ENCODE peak calls at places on chromosomes 2 and 18, in eight cellular contexts. X, A, Y, K, M, U, T and B are unnamed samples.

GRCh38 chr2:228065686-228066085 is 115.8 kb downstream of the SPHKAP start:
- DNase-seq in X (no peak), A (no peak), Y (no peak), K (no peak), M (no peak), U (no peak), T (no peak), B (no peak)

GRCh38 chr2:217307023-217307422 is 447.2 kb upstream of the TNP1 start:
- DNase-seq in X (no peak), A (no peak), Y (no peak), K (no peak), M (no peak), U (no peak), T (no peak), B (no peak)

GRCh38 chr18:35661483-35662146 is 80.1 kb downstream of the GALNT1 start:
- DNase-seq in X (no peak), A (no peak), Y (peak), K (peak), M (no peak), U (no peak), T (peak), B (peak)

GRCh38 chr2:217220228-217221013 is 360.6 kb upstream of the TNP1 start:
- DNase-seq in X (peak), A (no peak), Y (peak), K (no peak), M (no peak), U (peak), T (peak), B (no peak)

GRCh38 chr2:231464576-231465540 is 574 bp upstream of the NCL start:
- DNase-seq in X (no peak), A (peak), Y (peak), K (peak), M (no peak), U (peak), T (peak), B (peak)

GRCh38 chr2:237590272-237591020 is at the start of gene RAB17:
- DNase-seq in X (peak), A (no peak), Y (peak), K (no peak), M (peak), U (no peak), T (peak), B (no peak)

GRCh38 chr2:146820672-146821071 is 1024.2 kb upstream of the ACVR2A start:
- DNase-seq in X (peak), A (no peak), Y (peak), K (no peak), M (peak), U (no peak), T (peak), B (no peak)

GRCh38 chr2:234597576-234597861 is 100.6 kb upstream of the ARL4C start:
- DNase-seq in X (no peak), A (no peak), Y (no peak), K (no peak), M (no peak), U (no peak), T (no peak), B (no peak)

GRCh38 chr2:64018715-64019082 is 529 bp downstream of the VPS54 start:
- DNase-seq in X (peak), A (no peak), Y (peak), K (no peak), M (no peak), U (peak), T (peak), B (peak)

GRCh38 chr2:20015482-20016083 is 3.1 kb upstream of the MATN3 start:
- DNase-seq in X (peak), A (no peak), Y (peak), K (peak), M (peak), U (no peak), T (peak), B (peak)

GRCh38 chr2:74373189-74373588 is 6.9 kb downstream of the DCTN1 start:
- DNase-seq in X (peak), A (peak), Y (no peak), K (no peak), M (no peak), U (peak), T (no peak), B (no peak)

GRCh38 chr18:49646864-49647263 is 85.0 kb downstream of the LIPG start:
- DNase-seq in X (no peak), A (no peak), Y (no peak), K (no peak), M (no peak), U (no peak), T (no peak), B (no peak)

GRCh38 chr2:67145851-67146250 is 251.3 kb upstream of the ETAA1 start:
- DNase-seq in X (no peak), A (no peak), Y (peak), K (no peak), M (peak), U (no peak), T (peak), B (no peak)

GRCh38 chr2:112622528-112622849 is 23.2 kb upstream of the SLC20A1 start:
- DNase-seq in X (peak), A (no peak), Y (peak), K (no peak), M (peak), U (no peak), T (peak), B (no peak)

GRCh38 chr18:75051757-75052156 is 157.2 kb downstream of the PTGR3 start:
- DNase-seq in X (no peak), A (no peak), Y (no peak), K (no peak), M (no peak), U (no peak), T (no peak), B (no peak)

GRCh38 chr2:25358249-25358815 is 16.6 kb upstream of the DNMT3A start:
- DNase-seq in X (no peak), A (no peak), Y (no peak), K (no peak), M (no peak), U (no peak), T (no peak), B (no peak)

GRCh38 chr2:113240915-113241911 is 37.5 kb downstream of the PAX8 start:
- DNase-seq in X (peak), A (peak), Y (peak), K (no peak), M (peak), U (peak), T (peak), B (no peak)

GRCh38 chr2:8857709-8858108 is 20.3 kb upstream of the KIDINS220 start:
- DNase-seq in X (no peak), A (no peak), Y (no peak), K (no peak), M (no peak), U (no peak), T (no peak), B (no peak)

GRCh38 chr18:49811151-49811938 is 2.0 kb downstream of the ACAA2 start:
- DNase-seq in X (no peak), A (no peak), Y (no peak), K (no peak), M (no peak), U (no peak), T (no peak), B (no peak)

GRCh38 chr2:61887684-61888303 is 662 bp downstream of the CCT4 start:
- DNase-seq in X (peak), A (no peak), Y (peak), K (peak), M (peak), U (peak), T (peak), B (no peak)

GRCh38 chr18:71784777-71785176 is 759.4 kb downstream of the CBLN2 start:
- DNase-seq in X (peak), A (no peak), Y (no peak), K (peak), M (no peak), U (peak), T (no peak), B (no peak)
- TF ChIP-seq CTCF in X (peak), A (no peak), Y (no peak), K (peak), M (peak), U (peak), T (no peak), B (peak)

DNA sequence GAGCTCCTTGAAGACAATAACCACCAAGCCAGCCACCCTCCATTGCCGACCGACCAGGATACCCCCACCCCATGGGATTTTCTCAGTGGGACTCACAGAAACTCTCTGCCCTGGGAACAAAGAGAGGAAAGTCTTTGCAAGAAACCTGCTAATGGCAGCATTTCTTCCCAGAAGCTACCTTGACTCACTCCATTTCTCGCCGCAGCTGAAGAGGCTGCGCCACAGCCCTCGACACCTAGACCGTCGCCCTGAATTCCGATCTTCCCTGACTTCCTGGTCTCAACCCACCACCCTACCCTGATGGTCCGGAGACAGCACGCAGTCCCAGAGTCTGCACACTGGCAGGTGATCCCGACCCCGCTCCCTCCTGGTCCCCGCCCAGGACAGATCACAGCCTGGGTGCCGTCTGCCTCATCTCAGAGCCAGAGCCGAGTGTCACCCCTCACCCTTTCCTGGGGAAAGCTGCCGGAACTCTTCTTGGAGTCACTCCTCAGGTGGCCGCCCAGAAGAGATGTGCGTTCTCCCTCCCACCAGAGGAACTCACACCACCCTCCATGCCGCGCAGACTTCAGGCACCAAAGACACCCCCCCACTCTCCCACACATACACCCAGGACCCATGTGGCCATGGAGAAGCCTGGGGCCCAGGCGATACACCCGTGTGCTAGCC is 24.6 kb downstream of the AQP12A start:
- DNase-seq in X (no peak), A (peak), Y (no peak), K (no peak), M (no peak), U (no peak), T (no peak), B (no peak)
- TF ChIP-seq CTCF in X (no peak), A (no peak), Y (no peak), K (no peak), M (no peak), U (no peak), T (no peak), B (no peak)

GRCh38 chr2:126637393-126637792 is 18.6 kb upstream of the GYPC start:
- DNase-seq in X (no peak), A (no peak), Y (no peak), K (no peak), M (no peak), U (no peak), T (no peak), B (no peak)

GRCh38 chr2:126635281-126635680 is 20.7 kb upstream of the GYPC start:
- DNase-seq in X (peak), A (no peak), Y (peak), K (no peak), M (no peak), U (peak), T (no peak), B (no peak)

GRCh38 chr2:126639276-126639675 is 16.7 kb upstream of the GYPC start:
- DNase-seq in X (no peak), A (no peak), Y (no peak), K (no peak), M (no peak), U (no peak), T (no peak), B (no peak)

GRCh38 chr2:126638781-126639180 is 17.2 kb upstream of the GYPC start:
- DNase-seq in X (no peak), A (no peak), Y (no peak), K (no peak), M (no peak), U (no peak), T (no peak), B (no peak)

DNA sequence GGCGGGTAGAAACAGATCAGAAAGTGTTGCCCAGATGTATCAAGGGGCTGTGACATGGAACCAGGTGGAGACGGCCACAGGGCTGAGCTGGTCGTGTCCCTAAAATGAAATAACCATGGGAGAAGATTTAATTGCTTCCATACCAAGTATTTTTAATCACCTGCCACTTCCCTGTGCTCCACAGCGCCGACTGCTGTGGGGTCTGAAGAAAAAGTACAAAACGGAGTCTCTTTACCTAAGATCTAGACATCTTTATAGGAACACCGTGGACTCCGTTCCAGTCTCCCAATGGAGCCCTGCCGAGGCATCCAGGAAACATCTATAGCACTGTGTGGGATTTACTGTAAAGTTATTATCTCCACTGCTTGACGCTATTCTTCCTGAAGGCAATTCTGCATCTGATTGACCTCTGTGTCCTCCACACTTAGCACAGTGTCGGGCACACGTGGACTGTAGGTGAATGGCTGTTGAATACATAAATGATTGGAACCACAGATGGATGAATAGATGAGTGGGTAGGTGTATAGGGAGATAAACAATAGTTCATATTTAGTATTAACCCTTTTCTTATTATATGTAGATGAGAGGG is 21.6 kb upstream of the GYPC start:
- DNase-seq in X (no peak), A (no peak), Y (peak), K (peak), M (peak), U (no peak), T (peak), B (peak)
- TF ChIP-seq CTCF in X (peak), A (peak), Y (peak), K (peak), M (peak), U (peak), T (peak), B (peak)

DNA sequence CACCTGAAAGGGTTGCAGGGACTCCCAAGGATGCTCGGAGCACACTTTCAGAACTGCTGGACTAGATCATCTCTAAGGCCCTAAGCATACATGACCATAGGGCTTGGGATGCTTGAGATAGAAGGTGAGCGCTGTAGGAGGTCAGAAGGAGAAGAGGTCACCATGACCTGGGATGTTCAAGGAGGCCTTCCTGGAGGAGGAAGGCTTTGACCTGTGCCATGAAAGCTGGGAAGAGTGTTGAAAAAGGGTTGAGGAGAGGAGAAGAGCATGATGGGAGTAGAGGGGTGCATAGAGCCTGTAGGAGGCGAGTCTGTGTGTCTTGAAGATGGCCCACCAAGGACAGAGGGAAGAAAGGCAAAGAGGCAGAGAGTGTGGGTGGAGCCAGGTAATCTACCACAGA is 222.4 kb downstream of the LOXHD1 start:
- DNase-seq in X (no peak), A (no peak), Y (no peak), K (no peak), M (no peak), U (no peak), T (no peak), B (no peak)
- TF ChIP-seq CTCF in X (no peak), A (no peak), Y (no peak), K (no peak), M (no peak), U (no peak), T (no peak), B (no peak)